ENCODE peak calls at places on chromosomes 16 and 17, in nine cellular contexts. I is NCI-H748 treated with DMSO at 0.1 percent for 48 hours; Y is T-helper 2 cell; V is stimulated activated CD8-positive, alpha-beta memory T cell treated with anti-CD3 and anti-CD28 coated beads, Interleukin-7, amount 100 ng/mL, for 48 hours; O is anterior cingulate cortex; K is osteocyte; A is CMK; H is SHP77; F is HCEC 1CT. J is an unnamed sample.

GRCh38 chr16:2497116-2497630 is 16.6 kb upstream of the ATP6V0C start:
- DNase-seq in A (no peak), O (no peak), F (no peak), V (no peak), I (no peak), K (no peak), Y (no peak), H (no peak), J (peak)

GRCh38 chr17:27265333-27265732 is 28.6 kb upstream of the WSB1 start:
- DNase-seq in A (no peak), V (no peak), K (no peak), Y (no peak), I (no peak), F (no peak), O (no peak), H (no peak), J (no peak)

GRCh38 chr17:39623356-39623950 is 3.3 kb upstream of the PPP1R1B start:
- DNase-seq in Y (peak), I (peak), F (peak), A (peak), K (peak), O (peak), H (peak), V (peak), J (peak)

GRCh38 chr17:1643293-1643998 is 2.1 kb downstream of the SCARF1 start:
- DNase-seq in A (no peak), V (no peak), H (no peak), K (no peak), O (no peak), Y (peak), F (no peak), I (peak), J (peak)

GRCh38 chr17:75909812-75910274 is 5.2 kb upstream of the MRPL38 start:
- DNase-seq in O (no peak), K (no peak), I (peak), F (no peak), Y (no peak), V (no peak), A (no peak), H (peak), J (peak)

GRCh38 chr17:77436058-77436442 is 295.3 kb downstream of the SEC14L1 start:
- DNase-seq in Y (no peak), V (no peak), A (no peak), O (no peak), F (no peak), I (no peak), H (no peak), K (no peak), J (peak)

GRCh38 chr17:40540448-40540847 is 24.8 kb downstream of the CCR7 start:
- DNase-seq in I (no peak), H (no peak), V (no peak), F (no peak), A (no peak), O (no peak), Y (peak), K (no peak), J (no peak)

GRCh38 chr16:19400709-19401108 is 17.0 kb upstream of the TMC5 start:
- DNase-seq in Y (no peak), A (no peak), K (no peak), F (peak), O (no peak), I (no peak), H (peak), V (no peak), J (no peak)

GRCh38 chr17:34156741-34157589 is 98.1 kb upstream of the CCL2 start:
- DNase-seq in F (no peak), V (no peak), A (no peak), O (no peak), H (no peak), I (no peak), K (no peak), Y (no peak), J (no peak)

GRCh38 chr17:16947470-16947869 is 24.4 kb downstream of the TNFRSF13B start:
- DNase-seq in F (no peak), V (no peak), H (no peak), K (no peak), I (no peak), Y (no peak), A (no peak), O (no peak), J (no peak)

GRCh38 chr16:67939507-67940435 is 3.1 kb upstream of the PSMB10 start:
- DNase-seq in O (no peak), A (no peak), V (no peak), I (no peak), K (no peak), H (no peak), F (no peak), Y (no peak), J (no peak)

GRCh38 chr17:49290690-49291326 is 60.2 kb upstream of the PHOSPHO1 start:
- DNase-seq in A (no peak), H (peak), K (peak), O (no peak), V (no peak), F (peak), I (no peak), Y (no peak), J (peak)

GRCh38 chr17:13462161-13462560 is 139.6 kb downstream of the HS3ST3A1 start:
- DNase-seq in V (no peak), I (no peak), H (no peak), Y (no peak), K (no peak), F (peak), O (no peak), A (no peak), J (no peak)